ENCODE peak calls at places on chromosomes 6 and 20, in eight cellular contexts. R is pancreas, P is gastrocnemius medialis, S is tibial artery, N is astrocyte, I is mammary epithelial cell, H is cardiac muscle cell, Y is hepatocyte. M is an unnamed sample.

GRCh38 chr6:6379573-6379972 is 59.1 kb upstream of the F13A1 start:
- DNase-seq in P (no peak), H (no peak), I (no peak), R (no peak), N (no peak), S (no peak), Y (no peak), M (no peak)

GRCh38 chr6:13383280-13384163 is 55.2 kb upstream of the TBC1D7 start:
- DNase-seq in Y (no peak), H (peak; percentile 77), R (peak; percentile 41), P (no peak), N (peak; percentile 57), S (no peak), I (peak; percentile 69), M (no peak)

GRCh38 chr20:1003920-1004697 is 2.0 kb upstream of the RSPO4 start:
- DNase-seq in R (no peak), I (no peak), N (no peak), S (no peak), P (no peak), Y (no peak), H (no peak), M (no peak)

GRCh38 chr20:31496761-31497295 is 17.4 kb upstream of the HM13 start:
- DNase-seq in H (peak; percentile 77), I (no peak), Y (peak; percentile 52), N (no peak), S (peak; percentile 63), R (no peak), P (peak; percentile 32), M (no peak)

GRCh38 chr20:60137657-60138245 is 179.5 kb downstream of the CDH26 start:
- DNase-seq in P (peak; percentile 44), N (no peak), R (no peak), I (peak; percentile 28), H (no peak), S (no peak), Y (no peak), M (no peak)

GRCh38 chr20:47765715-47766594 is 19.3 kb downstream of the SULF2 start:
- DNase-seq in H (no peak), I (no peak), N (peak; percentile 63), R (no peak), P (no peak), S (no peak), Y (no peak), M (no peak)

GRCh38 chr6:89525786-89526562 is 93.0 kb downstream of the ANKRD6 start:
- DNase-seq in H (no peak), S (no peak), Y (no peak), P (peak; percentile 35), R (no peak), I (no peak), N (no peak), M (no peak)

GRCh38 chr6:69063401-69063800 is 428.3 kb downstream of the ADGRB3 start:
- DNase-seq in R (no peak), I (no peak), Y (no peak), S (no peak), N (no peak), H (no peak), P (no peak), M (no peak)

GRCh38 chr6:167293590-167294091 is 2.5 kb downstream of the UNC93A start:
- DNase-seq in Y (no peak), P (no peak), I (no peak), N (no peak), R (no peak), S (no peak), H (no peak), M (no peak)

GRCh38 chr20:21352703-21353102 is 44.6 kb downstream of the NKX2-4 start:
- DNase-seq in I (no peak), S (no peak), Y (no peak), H (peak; percentile 74), P (no peak), R (no peak), N (peak; percentile 72), M (no peak)

GRCh38 chr6:107009499-107009898 is 18.5 kb upstream of the MTRES1 start:
- DNase-seq in S (no peak), Y (no peak), N (no peak), P (no peak), I (no peak), R (no peak), H (no peak), M (no peak)

GRCh38 chr6:58113960-58114359 is 796.5 kb downstream of the PRIM2 start:
- DNase-seq in Y (no peak), P (no peak), S (no peak), I (no peak), N (no peak), H (no peak), R (no peak), M (no peak)

DNA sequence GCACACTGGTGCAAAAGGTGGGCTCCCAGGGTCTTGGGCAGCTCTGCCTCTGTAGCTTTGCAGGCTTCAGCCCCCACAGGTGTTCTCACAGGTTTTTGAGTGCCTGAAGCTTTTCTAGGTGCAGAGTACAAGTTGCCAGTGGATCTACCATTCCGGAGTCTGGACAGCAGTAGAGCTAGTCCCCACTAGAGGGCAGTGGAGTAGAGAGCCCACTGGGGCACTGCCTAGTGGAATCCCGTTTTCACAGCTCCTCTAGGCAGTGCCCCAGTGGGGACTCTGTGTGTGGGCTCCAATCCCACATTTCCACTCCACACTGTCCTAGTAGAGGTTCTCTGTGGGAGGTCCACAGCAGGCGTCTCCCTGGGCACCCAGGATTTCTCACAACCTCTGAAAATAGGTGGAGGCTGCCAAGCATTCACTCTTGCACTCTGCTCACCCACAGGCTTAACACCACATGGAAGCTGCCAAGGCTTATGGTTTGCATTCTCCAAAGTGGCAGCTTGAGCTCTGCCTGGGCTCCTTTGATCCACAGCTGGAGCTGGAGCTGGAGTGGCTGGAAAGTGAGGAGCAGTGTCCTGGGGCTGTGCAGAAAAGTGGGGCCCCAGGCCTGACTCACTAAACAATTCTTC is 86.3 kb upstream of the PROKR2 start:
- DNase-seq in P (no peak), S (no peak), Y (peak; percentile 35), I (peak; percentile 11), H (peak; percentile 34), R (no peak), N (no peak), M (no peak)
- TF ChIP-seq CTCF in P (no peak), S (no peak), Y (peak; percentile 35), I (peak; percentile 69), H (peak; percentile 76), R (peak; percentile 13), N (peak; percentile 30), M (peak; percentile 56)

GRCh38 chr20:62642666-62643520 is 590 bp downstream of the SLCO4A1 start:
- DNase-seq in Y (no peak), S (no peak), P (no peak), N (peak; percentile 8), I (peak; percentile 45), H (no peak), R (no peak), M (no peak)

GRCh38 chr20:62644044-62644795 is 1.9 kb downstream of the SLCO4A1 start:
- DNase-seq in N (no peak), Y (no peak), S (no peak), P (no peak), I (no peak), R (no peak), H (no peak), M (no peak)

GRCh38 chr20:62644802-62645496 is 2.6 kb downstream of the SLCO4A1 start:
- DNase-seq in I (no peak), S (no peak), P (no peak), N (no peak), R (no peak), H (no peak), Y (no peak), M (no peak)

GRCh38 chr20:62641749-62642665 is at the start of gene SLCO4A1:
- DNase-seq in P (peak; percentile 71), S (peak; percentile 75), R (peak; percentile 63), I (peak; percentile 39), N (peak; percentile 23), Y (peak; percentile 75), H (peak; percentile 55), M (no peak)

DNA sequence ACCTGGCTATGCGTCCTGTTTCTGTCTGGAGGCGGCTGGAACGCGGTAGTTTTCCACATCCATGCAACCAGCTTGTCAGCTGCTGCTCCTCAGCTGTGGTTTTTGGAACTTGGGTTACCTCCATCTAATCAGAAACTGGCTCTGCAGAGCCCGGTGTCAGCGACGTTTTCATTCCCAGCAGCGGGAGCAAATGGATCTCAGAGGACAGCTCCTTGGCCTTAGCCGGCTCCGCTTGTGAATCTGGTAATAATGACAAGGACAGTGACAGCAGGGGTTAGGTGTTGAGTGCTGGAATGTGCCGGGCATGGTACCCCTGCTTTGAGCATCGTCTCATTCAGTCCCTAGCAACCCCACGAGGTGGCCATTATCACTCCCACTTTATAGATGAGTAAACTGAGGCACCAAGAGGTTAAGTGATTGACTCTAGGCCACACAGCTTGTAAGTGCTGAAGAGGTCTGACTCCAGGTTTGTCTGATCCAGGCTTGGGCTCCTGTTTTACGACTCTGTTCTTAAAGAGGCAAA is 1.3 kb downstream of the SLCO4A1 start:
- DNase-seq in N (peak; percentile 8), R (no peak), H (no peak), P (no peak), S (no peak), I (no peak), Y (no peak), M (no peak)
- H3K27me3 ChIP-seq in N (peaks cover 35% of the 10 kb centered on the region), R (no peaks in the 10 kb centered on the region), H (peaks cover 69% of the 10 kb centered on the region), P (peaks cover 12% of the 10 kb centered on the region), S (peaks cover 87% of the 10 kb centered on the region), I (peaks cover 15% of the 10 kb centered on the region), Y (peaks cover 33% of the 10 kb centered on the region), M (peaks cover 4% of the 10 kb centered on the region)

GRCh38 chr20:49867453-49868215 is 47.7 kb downstream of the SPATA2 start:
- DNase-seq in I (no peak), S (no peak), N (no peak), H (no peak), Y (no peak), P (no peak), R (no peak), M (no peak)

GRCh38 chr20:49863666-49864065 is 51.0 kb downstream of the SLC9A8 start:
- DNase-seq in S (no peak), H (no peak), Y (no peak), I (no peak), N (no peak), R (no peak), P (no peak), M (no peak)

GRCh38 chr20:49868538-49868937 is 46.8 kb downstream of the SPATA2 start:
- DNase-seq in P (no peak), N (no peak), I (no peak), R (no peak), S (no peak), H (no peak), Y (no peak), M (no peak)

GRCh38 chr20:49865559-49865958 is 49.8 kb downstream of the SPATA2 start:
- DNase-seq in N (no peak), I (no peak), P (no peak), R (no peak), H (peak; percentile 45), Y (no peak), S (no peak), M (no peak)

GRCh38 chr20:49866051-49866450 is 49.3 kb downstream of the SPATA2 start:
- DNase-seq in R (no peak), H (peak; percentile 5), S (no peak), I (no peak), N (no peak), P (no peak), Y (no peak), M (peak; percentile 84)
- H3K4me3 ChIP-seq in R (no peak overlapping the region), H (no peak overlapping the region), S (no peak overlapping the region), I (no peak overlapping the region), N (no peak overlapping the region), P (no peak overlapping the region), Y (no peak overlapping the region), M (no peak overlapping the region)

DNA sequence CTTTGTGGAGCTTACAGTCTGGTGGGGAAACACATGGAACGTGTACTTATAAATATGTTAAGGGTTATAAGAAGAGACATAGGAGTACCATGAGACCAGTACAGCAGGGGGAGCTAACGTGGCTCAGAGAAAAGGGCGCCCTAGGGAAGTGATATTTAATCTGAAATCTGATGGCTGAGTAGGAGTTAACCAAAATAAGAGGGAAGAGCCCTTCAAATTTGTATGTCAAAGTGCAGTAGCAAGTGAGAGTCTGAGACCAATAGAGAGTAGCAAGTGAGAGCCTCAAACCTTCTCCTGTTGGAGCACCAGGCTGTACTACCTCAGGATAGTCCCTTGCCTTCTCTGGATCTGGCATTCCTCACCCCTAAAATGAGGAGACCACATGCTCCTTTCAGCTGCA is 6.1 kb upstream of the PKIG start:
- DNase-seq in I (no peak), P (no peak), N (no peak), S (no peak), R (no peak), H (peak; percentile 71), Y (no peak), M (no peak)
- TF ChIP-seq CTCF in I (no peak), P (peak; percentile 37), N (peak; percentile 26), S (no peak), R (no peak), H (peak; percentile 53), Y (peak; percentile 14), M (peak; percentile 35)

M was measured in BJ.